ENCODE peak calls at places on chromosomes 5 and 9, in nine cellular contexts. N is omental fat pad, G is fibroblast of lung, L is WERI-Rb-1, O is H9, Q is dorsolateral prefrontal cortex, C is natural killer cell, F is BE2C, K is heart left ventricle. U is an unnamed sample.

GRCh38 chr5:54383225-54383624 is 72.3 kb upstream of the HSPB3 start:
- DNase-seq in O (no peak), L (no peak), K (no peak), Q (no peak), F (no peak), G (peak; percentile 52), C (no peak), N (no peak), U (no peak)

GRCh38 chr5:180329138-180329435 is 24.0 kb downstream of the GFPT2 start:
- DNase-seq in F (no peak), N (no peak), Q (no peak), O (no peak), K (no peak), C (no peak), G (no peak), L (no peak), U (no peak)

GRCh38 chr5:169197343-169197742 is 103.6 kb downstream of the SLIT3 start:
- DNase-seq in Q (no peak), C (no peak), L (no peak), F (no peak), K (peak; percentile 27), G (no peak), O (no peak), N (no peak), U (no peak)

GRCh38 chr5:148540636-148541035 is 113.7 kb downstream of the HTR4 start:
- DNase-seq in L (no peak), N (no peak), F (no peak), O (no peak), K (no peak), C (no peak), Q (no peak), G (no peak), U (no peak)

GRCh38 chr9:136307215-136307750 is 3.4 kb upstream of the CCDC187 start:
- DNase-seq in F (no peak), N (no peak), L (no peak), K (no peak), G (peak; percentile 12), C (no peak), Q (no peak), O (no peak), U (no peak)

GRCh38 chr5:126680215-126680817 is 79.6 kb downstream of the PHAX start:
- DNase-seq in N (no peak), K (no peak), Q (no peak), G (no peak), L (peak; percentile 74), F (peak; percentile 74), O (peak; percentile 77), C (no peak), U (no peak)

GRCh38 chr5:95102687-95103086 is 182.2 kb downstream of the MCTP1 start:
- DNase-seq in Q (no peak), L (no peak), O (no peak), F (no peak), G (no peak), C (no peak), N (no peak), K (no peak), U (no peak)

GRCh38 chr9:19229725-19230355 is 653 bp upstream of the DENND4C start:
- DNase-seq in K (no peak), O (peak; percentile 76), F (no peak), N (peak; percentile 39), C (peak; percentile 56), G (no peak), Q (peak; percentile 46), L (peak; percentile 73), U (peak; percentile 76)

GRCh38 chr5:110401881-110402280 is 324.6 kb downstream of the TMEM232 start:
- DNase-seq in O (no peak), N (no peak), F (no peak), K (no peak), C (no peak), G (peak; percentile 46), Q (no peak), L (no peak), U (no peak)

GRCh38 chr9:136964171-136964689 is 12.2 kb downstream of the LCN12 start:
- DNase-seq in Q (no peak), G (no peak), F (no peak), C (no peak), L (no peak), N (no peak), O (no peak), K (no peak), U (no peak)

GRCh38 chr5:1641560-1642166 is 117.9 kb upstream of the LPCAT1 start:
- DNase-seq in L (peak; percentile 92), O (peak; percentile 89), C (no peak), N (peak; percentile 58), K (peak; percentile 77), Q (peak; percentile 91), G (peak; percentile 92), F (peak; percentile 76), U (peak; percentile 94)
- TF ChIP-seq CTCF in L (peak; percentile 95), O (peak; percentile 90), C (peak; percentile 63), N (no peak), K (peak; percentile 87), Q (peak; percentile 85), G (peak; percentile 94), F (peak; percentile 96), U (peak; percentile 99)

GRCh38 chr9:73667749-73668148 is 516.1 kb downstream of the ANXA1 start:
- DNase-seq in O (no peak), L (no peak), F (no peak), Q (no peak), K (no peak), N (no peak), G (no peak), C (no peak), U (no peak)
- TF ChIP-seq CTCF in O (no peak), L (no peak), F (peak; percentile 11), Q (no peak), K (no peak), N (no peak), G (no peak), C (no peak), U (no peak)

DNA sequence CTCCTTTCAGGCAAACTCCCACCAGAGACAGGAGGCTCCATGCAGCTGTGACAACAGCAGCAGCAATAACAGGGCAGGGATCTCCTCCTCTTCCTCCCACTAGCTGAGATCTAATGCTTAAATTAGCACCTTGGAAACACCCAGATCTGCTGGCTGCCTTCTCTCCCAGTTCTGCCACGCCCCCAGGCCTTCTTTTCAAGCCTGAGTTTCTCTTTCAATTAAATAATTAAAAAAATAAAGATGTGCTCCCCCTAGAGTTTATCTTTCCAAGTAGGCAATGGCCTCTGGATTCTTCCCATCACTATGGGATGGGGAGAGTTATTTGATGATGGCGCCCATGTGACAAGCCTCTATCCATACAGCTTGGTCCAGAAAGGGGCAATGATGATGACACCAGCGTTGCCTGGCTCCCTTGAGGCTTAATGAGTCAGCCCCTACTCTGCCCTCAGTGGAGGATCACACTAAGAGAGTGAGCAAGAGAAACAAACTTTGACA is 3.8 kb downstream of the FAM219A start:
- DNase-seq in K (peak; percentile 64), N (no peak), F (peak; percentile 55), G (peak; percentile 71), O (no peak), L (no peak), Q (no peak), C (no peak), U (peak; percentile 65)
- TF ChIP-seq CTCF in K (peak; percentile 31), N (no peak), F (peak; percentile 37), G (peak; percentile 17), O (peak; percentile 25), L (no peak), Q (no peak), C (no peak), U (no peak)

GRCh38 chr5:31711935-31712592 is 73.1 kb downstream of the PDZD2 start:
- DNase-seq in G (no peak), C (no peak), L (no peak), K (no peak), F (no peak), N (no peak), O (no peak), Q (no peak), U (no peak)

GRCh38 chr5:31707294-31707693 is 68.4 kb downstream of the PDZD2 start:
- DNase-seq in O (no peak), L (no peak), C (no peak), Q (no peak), N (no peak), F (no peak), K (no peak), G (no peak), U (no peak)

GRCh38 chr5:31706186-31706585 is 67.3 kb downstream of the PDZD2 start:
- DNase-seq in N (no peak), Q (no peak), G (no peak), C (no peak), F (no peak), L (no peak), O (no peak), K (no peak), U (no peak)

DNA sequence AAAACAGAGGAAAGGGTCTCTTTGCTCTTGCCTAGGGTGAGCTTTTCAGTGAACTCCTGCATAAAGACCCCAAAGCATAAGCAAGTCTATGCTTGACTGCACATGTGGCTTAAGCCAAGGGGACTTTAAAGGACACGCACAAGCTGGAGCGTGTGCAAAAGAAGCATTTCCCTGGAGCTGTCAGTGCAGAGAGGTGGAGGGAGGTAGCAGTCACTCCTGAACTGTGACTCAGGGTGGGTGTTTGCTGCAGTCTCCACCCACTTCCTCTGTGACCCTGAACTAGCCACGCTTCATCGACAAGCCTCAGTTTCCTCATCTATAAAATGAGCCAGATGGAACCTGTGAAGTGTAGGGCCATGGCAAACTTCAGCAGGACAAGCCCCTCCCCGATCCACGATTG is 72.4 kb downstream of the PDZD2 start:
- DNase-seq in G (no peak), N (no peak), L (peak; percentile 19), F (no peak), O (no peak), K (no peak), Q (no peak), C (no peak), U (no peak)
- TF ChIP-seq CTCF in G (no peak), N (no peak), L (no peak), F (no peak), O (no peak), K (no peak), Q (no peak), C (no peak), U (no peak)

DNA sequence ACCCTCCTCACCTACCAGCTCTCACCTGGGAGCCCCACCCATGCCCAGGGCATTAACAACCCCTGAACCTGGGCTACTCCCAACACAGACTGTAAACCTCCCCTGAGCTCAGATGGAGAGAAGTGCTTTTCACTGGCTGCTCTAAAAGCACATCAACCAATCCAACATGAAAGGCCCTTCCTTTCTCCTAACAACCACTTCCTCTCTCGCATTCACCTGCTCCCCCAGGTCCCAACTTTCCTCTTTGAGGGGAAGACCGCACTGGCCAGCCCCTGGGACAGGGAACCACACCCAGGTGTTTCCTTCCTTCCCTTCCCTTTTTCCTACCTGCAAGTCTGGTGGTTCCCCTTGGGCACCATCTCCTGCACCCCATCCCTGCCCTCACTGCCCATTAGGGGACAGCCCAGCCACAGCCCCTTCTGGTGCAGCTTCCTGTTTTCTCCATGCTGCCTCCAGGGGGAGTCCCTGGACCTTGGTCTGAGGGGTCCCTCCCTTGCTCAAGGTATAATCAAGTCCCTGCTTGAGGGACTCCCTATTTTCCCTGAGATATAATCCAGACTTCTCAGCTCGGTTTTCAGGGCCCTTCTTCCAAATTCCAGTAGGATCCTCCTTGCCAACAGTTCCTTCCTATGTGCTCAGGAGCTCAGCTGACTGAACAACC is 30.5 kb upstream of the DAB2IP start:
- DNase-seq in L (peak; percentile 79), Q (no peak), G (peak; percentile 31), O (peak; percentile 82), N (no peak), K (no peak), C (no peak), F (peak; percentile 62), U (peak; percentile 20)
- TF ChIP-seq CTCF in L (peak; percentile 94), Q (peak; percentile 48), G (peak; percentile 59), O (peak; percentile 80), N (no peak), K (peak; percentile 44), C (no peak), F (peak; percentile 70), U (peak; percentile 34)

GRCh38 chr5:17890501-17890900 is 256.2 kb downstream of the TAF11L14 start:
- DNase-seq in L (no peak), G (no peak), Q (no peak), N (no peak), C (no peak), K (no peak), O (no peak), F (no peak), U (no peak)
- TF ChIP-seq CTCF in L (no peak), G (no peak), Q (no peak), N (no peak), C (no peak), K (no peak), O (no peak), F (peak; percentile 10), U (no peak)